ENCODE peak calls at places on chromosomes 12 and 14, in seven cellular contexts. One of them, this sample, is unnamed.

GRCh38 chr14:31934767-31935266 is 142.3 kb upstream of the ARHGAP5 start:
- DNase-seq in mucosa of descending colon: no peak
- DNase-seq in NCI-H2227 treated with DMSO at 0.1 percent for 48 hours: peak; percentile 50
- DNase-seq in stimulated activated naive CD4-positive, alpha-beta T cell treated with Interleukin-2 at 50 U/mL for 16 hours: no peak
- DNase-seq in progenitor cell of endocrine pancreas: no peak
- DNase-seq in ureter: peak; percentile 57
- DNase-seq in activated CD8-positive, alpha-beta T cell treated with anti-CD3 and anti-CD28 coated beads, Interleukin-2, amount 10 ng/mL, durations not matched to agents 7 days and 5 days: no peak
- DNase-seq in this sample: peak; percentile 61

GRCh38 chr12:101566318-101566717 is 28.5 kb upstream of the MYBPC1 start:
- DNase-seq in NCI-H2227 treated with DMSO at 0.1 percent for 48 hours: no peak
- DNase-seq in stimulated activated naive CD4-positive, alpha-beta T cell treated with Interleukin-2 at 50 U/mL for 16 hours: no peak
- DNase-seq in activated CD8-positive, alpha-beta T cell treated with anti-CD3 and anti-CD28 coated beads, Interleukin-2, amount 10 ng/mL, durations not matched to agents 7 days and 5 days: no peak
- DNase-seq in mucosa of descending colon: no peak
- DNase-seq in progenitor cell of endocrine pancreas: no peak
- DNase-seq in ureter: no peak
- DNase-seq in this sample: no peak

GRCh38 chr12:20815573-20815972 is 5.1 kb downstream of the SLCO1B3 start:
- DNase-seq in ureter: no peak
- DNase-seq in mucosa of descending colon: no peak
- DNase-seq in stimulated activated naive CD4-positive, alpha-beta T cell treated with Interleukin-2 at 50 U/mL for 16 hours: no peak
- DNase-seq in activated CD8-positive, alpha-beta T cell treated with anti-CD3 and anti-CD28 coated beads, Interleukin-2, amount 10 ng/mL, durations not matched to agents 7 days and 5 days: no peak
- DNase-seq in NCI-H2227 treated with DMSO at 0.1 percent for 48 hours: no peak
- DNase-seq in progenitor cell of endocrine pancreas: no peak
- DNase-seq in this sample: no peak

GRCh38 chr14:96117101-96117897 is 78.1 kb downstream of the C14orf132 start:
- DNase-seq in activated CD8-positive, alpha-beta T cell treated with anti-CD3 and anti-CD28 coated beads, Interleukin-2, amount 10 ng/mL, durations not matched to agents 7 days and 5 days: no peak
- DNase-seq in mucosa of descending colon: no peak
- DNase-seq in progenitor cell of endocrine pancreas: no peak
- DNase-seq in stimulated activated naive CD4-positive, alpha-beta T cell treated with Interleukin-2 at 50 U/mL for 16 hours: no peak
- DNase-seq in NCI-H2227 treated with DMSO at 0.1 percent for 48 hours: peak; percentile 19
- DNase-seq in ureter: no peak
- DNase-seq in this sample: peak; percentile 14

GRCh38 chr14:64612021-64612380 is 62.2 kb downstream of the PPP1R36 start:
- DNase-seq in ureter: no peak
- DNase-seq in activated CD8-positive, alpha-beta T cell treated with anti-CD3 and anti-CD28 coated beads, Interleukin-2, amount 10 ng/mL, durations not matched to agents 7 days and 5 days: no peak
- DNase-seq in stimulated activated naive CD4-positive, alpha-beta T cell treated with Interleukin-2 at 50 U/mL for 16 hours: no peak
- DNase-seq in progenitor cell of endocrine pancreas: no peak
- DNase-seq in NCI-H2227 treated with DMSO at 0.1 percent for 48 hours: no peak
- DNase-seq in mucosa of descending colon: no peak
- DNase-seq in this sample: peak; percentile 53

GRCh38 chr12:93634416-93634815 is 42.8 kb upstream of the CRADD start:
- DNase-seq in NCI-H2227 treated with DMSO at 0.1 percent for 48 hours: no peak
- DNase-seq in ureter: no peak
- DNase-seq in progenitor cell of endocrine pancreas: no peak
- DNase-seq in stimulated activated naive CD4-positive, alpha-beta T cell treated with Interleukin-2 at 50 U/mL for 16 hours: no peak
- DNase-seq in activated CD8-positive, alpha-beta T cell treated with anti-CD3 and anti-CD28 coated beads, Interleukin-2, amount 10 ng/mL, durations not matched to agents 7 days and 5 days: no peak
- DNase-seq in mucosa of descending colon: no peak
- DNase-seq in this sample: peak; percentile 46

GRCh38 chr14:60488175-60488574 is 2.3 kb upstream of the C14orf39 start:
- DNase-seq in ureter: no peak
- DNase-seq in activated CD8-positive, alpha-beta T cell treated with anti-CD3 and anti-CD28 coated beads, Interleukin-2, amount 10 ng/mL, durations not matched to agents 7 days and 5 days: no peak
- DNase-seq in mucosa of descending colon: no peak
- DNase-seq in progenitor cell of endocrine pancreas: no peak
- DNase-seq in NCI-H2227 treated with DMSO at 0.1 percent for 48 hours: no peak
- DNase-seq in stimulated activated naive CD4-positive, alpha-beta T cell treated with Interleukin-2 at 50 U/mL for 16 hours: no peak
- DNase-seq in this sample: peak; percentile 52

GRCh38 chr14:50410921-50411320 is 14.2 kb upstream of the CDKL1 start:
- DNase-seq in NCI-H2227 treated with DMSO at 0.1 percent for 48 hours: no peak
- DNase-seq in mucosa of descending colon: no peak
- DNase-seq in stimulated activated naive CD4-positive, alpha-beta T cell treated with Interleukin-2 at 50 U/mL for 16 hours: no peak
- DNase-seq in ureter: no peak
- DNase-seq in activated CD8-positive, alpha-beta T cell treated with anti-CD3 and anti-CD28 coated beads, Interleukin-2, amount 10 ng/mL, durations not matched to agents 7 days and 5 days: no peak
- DNase-seq in progenitor cell of endocrine pancreas: no peak
- DNase-seq in this sample: peak; percentile 26

GRCh38 chr12:57755454-57756372 is 810 bp downstream of the MARCHF9 start:
- DNase-seq in mucosa of descending colon: peak; percentile 79
- DNase-seq in progenitor cell of endocrine pancreas: no peak
- DNase-seq in activated CD8-positive, alpha-beta T cell treated with anti-CD3 and anti-CD28 coated beads, Interleukin-2, amount 10 ng/mL, durations not matched to agents 7 days and 5 days: peak; percentile 48
- DNase-seq in stimulated activated naive CD4-positive, alpha-beta T cell treated with Interleukin-2 at 50 U/mL for 16 hours: peak; percentile 9
- DNase-seq in NCI-H2227 treated with DMSO at 0.1 percent for 48 hours: no peak
- DNase-seq in ureter: no peak
- DNase-seq in this sample: peak; percentile 22